ENCODE peak calls at places on chromosomes 2 and 18, in five cellular contexts. K is PC-9, V is esophagus muscularis mucosa, O is kidney, Y is A549. L is an unnamed sample.

GRCh38 chr2:101616411-101616810 is 81.1 kb upstream of the MAP4K4 start:
- DNase-seq in O (no peak), V (no peak), K (no peak), Y (no peak), L (no peak)

GRCh38 chr2:102839668-102840388 is 78.0 kb downstream of the TMEM182 start:
- DNase-seq in O (no peak), K (peak; percentile 27), V (no peak), Y (peak; percentile 29), L (no peak)

GRCh38 chr2:133940134-133940533 is 313.7 kb upstream of the MGAT5 start:
- DNase-seq in O (no peak), Y (no peak), V (peak; percentile 62), K (no peak), L (no peak)

GRCh38 chr18:23689616-23690504 is 607 bp downstream of the LAMA3 start:
- DNase-seq in O (peak; percentile 75), K (no peak), V (no peak), Y (peak; percentile 42), L (peak; percentile 85)

GRCh38 chr2:36650031-36650430 is 46.5 kb upstream of the VIT start:
- DNase-seq in O (no peak), K (peak; percentile 65), V (no peak), Y (peak; percentile 89), L (no peak)

GRCh38 chr2:2234398-2234797 is 96.7 kb downstream of the MYT1L start:
- DNase-seq in Y (no peak), O (no peak), V (no peak), K (no peak), L (no peak)

GRCh38 chr2:32310577-32310976 is 32.9 kb downstream of the YIPF4 start:
- DNase-seq in Y (no peak), O (no peak), V (no peak), K (no peak), L (no peak)

GRCh38 chr18:7764406-7764805 is 197.3 kb downstream of the PTPRM start:
- DNase-seq in Y (no peak), O (no peak), K (no peak), V (no peak), L (no peak)

GRCh38 chr2:84038866-84039265 is 420.2 kb downstream of the SUCLG1 start:
- DNase-seq in V (no peak), K (no peak), Y (no peak), O (no peak), L (no peak)

GRCh38 chr18:3758531-3758930 is 308.6 kb downstream of the TGIF1 start:
- DNase-seq in K (no peak), Y (peak; percentile 64), O (no peak), V (no peak), L (no peak)

GRCh38 chr2:127392828-127393578 is 5.2 kb upstream of the MAP3K2 start:
- DNase-seq in Y (no peak), K (no peak), V (no peak), O (no peak), L (no peak)

GRCh38 chr2:75547345-75548035 is 13.2 kb downstream of the EVA1A start:
- DNase-seq in Y (peak; percentile 29), V (peak; percentile 19), K (no peak), O (no peak), L (peak; percentile 30)

GRCh38 chr2:113173563-113174368 is at the start of gene PSD4:
- DNase-seq in O (peak; percentile 88), K (no peak), Y (no peak), V (no peak), L (no peak)

GRCh38 chr2:232372231-232373208 is 6.0 kb upstream of the ALPP start:
- DNase-seq in V (no peak), O (no peak), Y (no peak), K (no peak), L (no peak)

GRCh38 chr2:86769838-86770237 is 20.9 kb downstream of the CD8A start:
- DNase-seq in K (no peak), O (no peak), Y (no peak), V (no peak), L (no peak)

GRCh38 chr2:85811173-85811849 is 57.5 kb downstream of the ATOH8 start:
- DNase-seq in O (peak; percentile 80), V (peak; percentile 92), Y (no peak), K (no peak), L (peak; percentile 82)

GRCh38 chr2:127205211-127206140 is 14.6 kb downstream of the CYP27C1 start:
- DNase-seq in O (no peak), Y (no peak), K (no peak), V (peak; percentile 70), L (peak; percentile 81)

GRCh38 chr2:163471947-163472346 is 263.9 kb downstream of the FIGN start:
- DNase-seq in K (no peak), V (no peak), O (no peak), Y (peak; percentile 50), L (no peak)

GRCh38 chr2:20225294-20226151 is 593 bp upstream of the SDC1 start:
- DNase-seq in K (peak; percentile 88), V (no peak), Y (peak; percentile 88), O (peak; percentile 91), L (no peak)

GRCh38 chr2:102619414-102620319 is at the start of gene SLC9A2:
- DNase-seq in V (no peak), O (peak; percentile 77), K (peak; percentile 75), Y (peak; percentile 52), L (no peak)

GRCh38 chr2:156331572-156332451 is 709 bp downstream of the NR4A2 start:
- DNase-seq in Y (peak; percentile 66), O (peak; percentile 87), K (peak; percentile 59), V (no peak), L (no peak)

GRCh38 chr2:70643715-70644114 is 90.1 kb upstream of the TGFA start:
- DNase-seq in O (no peak), Y (peak; percentile 68), V (no peak), K (peak; percentile 43), L (no peak)

GRCh38 chr18:61935362-61935761 is 42.6 kb upstream of the RNF152 start:
- DNase-seq in O (no peak), V (peak; percentile 86), Y (no peak), K (no peak), L (no peak)

GRCh38 chr2:75539955-75540716 is 20.6 kb downstream of the EVA1A start:
- DNase-seq in V (peak; percentile 55), K (no peak), Y (no peak), O (no peak), L (peak; percentile 25)

GRCh38 chr2:178163911-178164310 is 30.4 kb upstream of the OSBPL6 start:
- DNase-seq in Y (no peak), V (no peak), K (no peak), O (no peak), L (no peak)

GRCh38 chr2:71923887-71924533 is 223.7 kb downstream of the CYP26B1 start:
- DNase-seq in K (peak; percentile 42), Y (peak; percentile 83), O (no peak), V (peak; percentile 92), L (peak; percentile 83)

GRCh38 chr18:79558196-79559120 is 121.1 kb upstream of the CTDP1 start:
- DNase-seq in O (peak; percentile 59), Y (no peak), K (no peak), V (no peak), L (peak; percentile 81)

GRCh38 chr2:218166791-218167190 is at the start of gene CXCR1:
- DNase-seq in K (no peak), Y (no peak), V (no peak), O (no peak), L (no peak)

GRCh38 chr2:230877737-230878598 is 13.2 kb downstream of the ITM2C start:
- DNase-seq in V (no peak), O (peak; percentile 59), Y (no peak), K (no peak), L (no peak)

GRCh38 chr2:138212434-138212833 is 248.2 kb downstream of the HNMT start:
- DNase-seq in V (no peak), K (no peak), Y (no peak), O (no peak), L (no peak)

GRCh38 chr18:73920033-73920432 is 227.6 kb downstream of the FBXO15 start:
- DNase-seq in Y (no peak), V (peak; percentile 53), O (no peak), K (no peak), L (no peak)

GRCh38 chr2:190863946-190864345 is 16.7 kb upstream of the GLS start:
- DNase-seq in V (no peak), K (no peak), Y (no peak), O (no peak), L (no peak)

GRCh38 chr2:8710951-8711350 is 29.1 kb downstream of the ID2 start:
- DNase-seq in Y (no peak), O (no peak), V (no peak), K (no peak), L (no peak)

GRCh38 chr2:196750977-196751631 is 48.4 kb downstream of the GTF3C3 start:
- DNase-seq in Y (peak; percentile 79), K (peak; percentile 1), O (peak; percentile 65), V (no peak), L (no peak)

GRCh38 chr2:154623819-154624218 is 74.7 kb upstream of the KCNJ3 start:
- DNase-seq in K (peak; percentile 21), Y (peak; percentile 56), O (no peak), V (no peak), L (no peak)

GRCh38 chr2:54274781-54275242 is 18.8 kb upstream of the TSPYL6 start:
- DNase-seq in K (no peak), Y (peak; percentile 23), V (no peak), O (no peak), L (no peak)

GRCh38 chr2:54275541-54275940 is 19.5 kb upstream of the TSPYL6 start:
- DNase-seq in O (no peak), V (no peak), Y (no peak), K (no peak), L (no peak)

GRCh38 chr2:54284801-54285200 is 28.8 kb upstream of the TSPYL6 start:
- DNase-seq in Y (no peak), V (no peak), O (no peak), K (no peak), L (no peak)

GRCh38 chr2:54279385-54279784 is 23.4 kb upstream of the TSPYL6 start:
- DNase-seq in K (no peak), V (no peak), Y (peak; percentile 17), O (no peak), L (no peak)
- TF ChIP-seq CTCF in K (peak; percentile 37), V (no peak), Y (peak; percentile 6), O (no peak), L (no peak)

GRCh38 chr2:158530829-158531228 is 74.1 kb downstream of the PKP4 start:
- DNase-seq in K (no peak), Y (no peak), O (no peak), V (no peak), L (no peak)
- TF ChIP-seq CTCF in K (no peak), Y (no peak), O (no peak), V (no peak), L (no peak)

GRCh38 chr2:204535764-204536163 is 9.5 kb upstream of the PARD3B start:
- DNase-seq in O (no peak), Y (no peak), K (no peak), V (no peak), L (no peak)
- TF ChIP-seq CTCF in O (no peak), Y (no peak), K (no peak), V (no peak), L (no peak)

GRCh38 chr18:22226801-22227200 is 57.4 kb downstream of the GATA6 start:
- DNase-seq in V (no peak), O (no peak), Y (no peak), K (no peak), L (no peak)

GRCh38 chr18:22230403-22231042 is 61.1 kb downstream of the GATA6 start:
- DNase-seq in V (no peak), K (no peak), O (no peak), Y (peak; percentile 65), L (peak; percentile 76)

GRCh38 chr18:22233271-22233670 is 63.9 kb downstream of the GATA6 start:
- DNase-seq in K (no peak), O (no peak), Y (no peak), V (no peak), L (no peak)

GRCh38 chr18:22228930-22229329 is 59.5 kb downstream of the GATA6 start:
- DNase-seq in O (no peak), V (no peak), Y (no peak), K (no peak), L (no peak)

GRCh38 chr18:22229456-22230124 is 60.2 kb downstream of the GATA6 start:
- DNase-seq in K (no peak), O (no peak), Y (no peak), V (no peak), L (no peak)
- TF ChIP-seq CTCF in K (no peak), O (no peak), Y (no peak), V (no peak), L (no peak)

L was measured in osteocyte.